ENCODE peak calls at places on chromosomes 4 and X, in seven cellular contexts. F is WTC11; I is stimulated activated naive CD4-positive, alpha-beta T cell; M is adipocyte; P is HT-29; B is lung microvascular endothelial cell; Y is K562. O is an unnamed sample.

GRCh38 chr4:824461-825062 is 1.4 kb downstream of the CPLX1 start:
- DNase-seq in B (no peak), Y (no peak), M (no peak), I (no peak), F (no peak), P (no peak), O (no peak)

GRCh38 chrX:39898147-39898546 is 199.6 kb downstream of the BCOR start:
- DNase-seq in B (no peak), Y (no peak), F (no peak), P (no peak), M (no peak), I (no peak), O (no peak)

GRCh38 chrX:128728943-128729342 is 676.7 kb upstream of the ACTRT1 start:
- DNase-seq in P (no peak), B (no peak), Y (no peak), M (no peak), I (no peak), F (no peak), O (no peak)

GRCh38 chrX:129239371-129239770 is 283.9 kb downstream of the SMARCA1 start:
- DNase-seq in P (no peak), B (no peak), M (peak), Y (no peak), I (no peak), F (no peak), O (no peak)

GRCh38 chr4:156970501-156971167 is 965 bp downstream of the PDGFC start:
- DNase-seq in B (peak), P (peak), F (peak), I (no peak), M (peak), Y (no peak), O (no peak)

GRCh38 chr4:75708218-75708691 is 16.1 kb upstream of the USO1 start:
- DNase-seq in Y (no peak), P (no peak), B (no peak), F (peak), I (peak), M (no peak), O (no peak)

GRCh38 chr4:8916251-8916913 is 44.7 kb upstream of the HMX1 start:
- DNase-seq in B (no peak), I (no peak), Y (peak), F (no peak), P (no peak), M (no peak), O (no peak)

GRCh38 chr4:169611157-169611556 is 1.2 kb downstream of the NEK1 start:
- DNase-seq in M (peak), P (no peak), F (no peak), Y (no peak), B (no peak), I (no peak), O (no peak)

GRCh38 chr4:8704632-8705031 is 112.1 kb downstream of the CPZ start:
- DNase-seq in P (no peak), Y (no peak), I (no peak), F (peak), B (no peak), M (no peak), O (no peak)

GRCh38 chr4:86461849-86462248 is 102.0 kb upstream of the MAPK10 start:
- DNase-seq in Y (no peak), B (no peak), M (no peak), I (no peak), F (no peak), P (no peak), O (no peak)

GRCh38 chrX:108224727-108225455 is 133.3 kb downstream of the ATG4A start:
- DNase-seq in P (peak), F (peak), B (peak), Y (peak), M (peak), I (no peak), O (no peak)

GRCh38 chr4:337932-338758 is 531 bp downstream of the ZNF141 start:
- DNase-seq in M (peak), B (peak), I (peak), F (peak), P (no peak), Y (no peak), O (no peak)

GRCh38 chr4:159382875-159383568 is 280.1 kb downstream of the RAPGEF2 start:
- DNase-seq in F (no peak), B (peak), M (no peak), P (no peak), I (no peak), Y (no peak), O (no peak)

GRCh38 chrX:138858946-138859345 is 147.4 kb upstream of the FGF13 start:
- DNase-seq in B (peak), I (no peak), P (no peak), F (no peak), Y (no peak), M (no peak), O (no peak)

GRCh38 chrX:120015145-120016067 is 62.1 kb downstream of the RHOXF2B start:
- DNase-seq in F (no peak), P (no peak), B (no peak), Y (no peak), M (no peak), I (no peak), O (no peak)

GRCh38 chrX:129318375-129318774 is 204.9 kb downstream of the SMARCA1 start:
- DNase-seq in M (peak), Y (no peak), F (no peak), B (peak), P (peak), I (no peak), O (no peak)

GRCh38 chr4:166045457-166045856 is 172.4 kb downstream of the TLL1 start:
- DNase-seq in I (no peak), B (no peak), M (no peak), P (no peak), Y (no peak), F (no peak), O (no peak)

GRCh38 chrX:64437665-64438064 is 42.4 kb upstream of the MTMR8 start:
- DNase-seq in M (no peak), B (no peak), Y (no peak), P (no peak), I (no peak), F (no peak), O (no peak)

GRCh38 chrX:111395132-111395531 is 16.9 kb downstream of the DCX start:
- DNase-seq in F (no peak), I (no peak), M (no peak), P (no peak), B (no peak), Y (no peak), O (no peak)

GRCh38 chrX:123736333-123736921 is 3.6 kb upstream of the THOC2 start:
- DNase-seq in Y (no peak), F (no peak), P (no peak), B (no peak), M (peak), I (no peak), O (no peak)

GRCh38 chr4:118373614-118374255 is 20.9 kb upstream of the PRSS12 start:
- DNase-seq in B (no peak), P (no peak), Y (no peak), I (no peak), F (no peak), M (peak), O (no peak)

GRCh38 chr4:7938513-7939376 is 916 bp downstream of the AFAP1 start:
- DNase-seq in P (peak), I (no peak), B (peak), F (peak), M (peak), Y (no peak), O (no peak)

GRCh38 chrX:134622056-134622812 is 36.0 kb downstream of the PLAC1 start:
- DNase-seq in P (no peak), F (peak), M (peak), Y (peak), I (no peak), B (peak), O (peak)

GRCh38 chrX:147884958-147885357 is 26.8 kb upstream of the FMR1 start:
- DNase-seq in Y (no peak), I (no peak), B (peak), F (no peak), P (no peak), M (no peak), O (no peak)

GRCh38 chr4:171719691-171720090 is 93.5 kb upstream of the GALNTL6 start:
- DNase-seq in P (no peak), I (no peak), F (no peak), B (no peak), M (peak), Y (no peak), O (no peak)

GRCh38 chr4:93182722-93183121 is 645.8 kb upstream of the ATOH1 start:
- DNase-seq in Y (no peak), P (peak), I (no peak), M (no peak), B (no peak), F (no peak), O (no peak)

GRCh38 chrX:118240359-118240758 is 105.5 kb upstream of the WDR44 start:
- DNase-seq in P (no peak), Y (no peak), I (no peak), B (no peak), F (no peak), M (peak), O (no peak)

GRCh38 chr4:56118845-56119244 is 170.1 kb downstream of the CEP135 start:
- DNase-seq in F (no peak), P (no peak), B (no peak), I (no peak), Y (no peak), M (no peak), O (no peak)

GRCh38 chr4:188372856-188373255 is 233.6 kb downstream of the TRIML1 start:
- DNase-seq in I (no peak), F (no peak), Y (no peak), P (peak), M (peak), B (no peak), O (no peak)

GRCh38 chr4:47167391-47167790 is 136.0 kb downstream of the GABRB1 start:
- DNase-seq in B (no peak), I (no peak), M (no peak), P (no peak), Y (no peak), F (no peak), O (no peak)

GRCh38 chr4:140054861-140055260 is 99.1 kb downstream of the MAML3 start:
- DNase-seq in P (no peak), F (no peak), M (no peak), I (no peak), Y (no peak), B (no peak), O (no peak)

O was measured in glomerular endothelial cell.